ENCODE peak calls at places on chromosomes 16 and 17, in six cellular contexts. H is mesenchymal stem cell, O is neuronal stem cell, F is IMR-90, I is H9, P is H1. Z is an unnamed sample.

GRCh38 chr16:24844101-24845030 is 1.4 kb upstream of the SLC5A11 start:
- DNase-seq in H (no peak), O (no peak), F (peak; percentile 28), I (no peak), P (no peak), Z (peak; percentile 86)

GRCh38 chr17:82923366-82924113 is 83.7 kb upstream of the ZNF750 start:
- DNase-seq in H (no peak), O (no peak), F (no peak), I (no peak), P (no peak), Z (no peak)

GRCh38 chr16:54284931-54285413 is 1.6 kb downstream of the IRX3 start:
- DNase-seq in H (no peak), O (no peak), F (no peak), I (peak; percentile 43), P (peak; percentile 67), Z (peak; percentile 27)

GRCh38 chr17:49414622-49415350 is at the start of gene PHB1:
- DNase-seq in H (peak; percentile 99), O (peak; percentile 96), F (peak; percentile 97), I (peak; percentile 100), P (peak; percentile 90), Z (peak; percentile 100)

GRCh38 chr17:74199306-74200092 is 4.0 kb upstream of the RPL38 start:
- DNase-seq in H (peak; percentile 56), O (peak; percentile 65), F (no peak), I (peak; percentile 89), P (peak; percentile 97), Z (peak; percentile 66)

GRCh38 chr16:73152731-73153130 is 104.8 kb upstream of the ZFHX3 start:
- DNase-seq in H (no peak), O (peak; percentile 59), F (no peak), I (peak; percentile 69), P (peak; percentile 56), Z (peak; percentile 97)

GRCh38 chr17:74220966-74221814 is 7.8 kb downstream of the TTYH2 start:
- DNase-seq in H (no peak), O (no peak), F (no peak), I (no peak), P (no peak), Z (no peak)

GRCh38 chr16:10688291-10688690 is 6.4 kb downstream of the TEKT5 start:
- DNase-seq in H (no peak), O (no peak), F (no peak), I (no peak), P (no peak), Z (no peak)

GRCh38 chr17:19260958-19261357 is 23.8 kb downstream of the EPN2 start:
- DNase-seq in H (no peak), O (no peak), F (no peak), I (no peak), P (no peak), Z (peak; percentile 27)

GRCh38 chr16:31477220-31478216 is 5.4 kb upstream of the SLC5A2 start:
- DNase-seq in H (no peak), O (no peak), F (no peak), I (peak; percentile 92), P (peak; percentile 86), Z (peak; percentile 87)

GRCh38 chr16:77169650-77170236 is 21.2 kb upstream of the MON1B start:
- DNase-seq in H (peak; percentile 44), O (peak; percentile 70), F (peak; percentile 34), I (peak; percentile 63), P (peak; percentile 85), Z (peak; percentile 68)

GRCh38 chr16:87441886-87442580 is 49.9 kb downstream of the MAP1LC3B start:
- DNase-seq in H (peak; percentile 33), O (no peak), F (peak; percentile 70), I (no peak), P (no peak), Z (no peak)

GRCh38 chr16:57591086-57591869 is 37.2 kb upstream of the ADGRG1 start:
- DNase-seq in H (peak; percentile 89), O (peak; percentile 67), F (peak; percentile 82), I (peak; percentile 83), P (peak; percentile 88), Z (peak; percentile 83)

GRCh38 chr17:6981426-6981825 is 14.4 kb upstream of the ALOX12 start:
- DNase-seq in H (no peak), O (no peak), F (no peak), I (no peak), P (no peak), Z (no peak)

GRCh38 chr17:50102164-50102991 is 7.2 kb downstream of the PDK2 start:
- DNase-seq in H (no peak), O (no peak), F (no peak), I (no peak), P (no peak), Z (no peak)

GRCh38 chr17:77433385-77434135 is 292.8 kb downstream of the SEC14L1 start:
- DNase-seq in H (peak; percentile 84), O (no peak), F (peak; percentile 82), I (no peak), P (no peak), Z (no peak)

GRCh38 chr16:69171325-69172095 is 15.5 kb upstream of the SNTB2 start:
- DNase-seq in H (peak; percentile 47), O (no peak), F (peak; percentile 62), I (no peak), P (no peak), Z (peak; percentile 71)

GRCh38 chr16:4976079-4976478 is 17.9 kb downstream of the SEC14L5 start:
- DNase-seq in H (no peak), O (no peak), F (no peak), I (no peak), P (no peak), Z (no peak)

GRCh38 chr17:56833023-56833811 is 503 bp downstream of the C17orf67 start:
- DNase-seq in H (peak; percentile 72), O (peak; percentile 32), F (peak; percentile 58), I (peak; percentile 71), P (peak; percentile 75), Z (peak; percentile 56)

GRCh38 chr17:40325156-40326013 is 16.4 kb downstream of the RARA start:
- DNase-seq in H (no peak), O (no peak), F (no peak), I (no peak), P (no peak), Z (no peak)

GRCh38 chr17:83081561-83082201 is 2.3 kb downstream of the METRNL start:
- DNase-seq in H (no peak), O (no peak), F (peak; percentile 43), I (no peak), P (no peak), Z (no peak)

GRCh38 chr17:47131761-47132160 is 57.3 kb downstream of the CDC27 start:
- DNase-seq in H (no peak), O (no peak), F (peak; percentile 26), I (no peak), P (no peak), Z (no peak)

GRCh38 chr16:80896778-80897177 is 92.4 kb upstream of the CDYL2 start:
- DNase-seq in H (no peak), O (no peak), F (no peak), I (no peak), P (peak; percentile 26), Z (no peak)

GRCh38 chr16:53974484-53975115 is 270.6 kb downstream of the FTO start:
- DNase-seq in H (peak; percentile 66), O (no peak), F (peak; percentile 75), I (no peak), P (no peak), Z (no peak)

GRCh38 chr17:2102931-2103398 is 48.1 kb downstream of the HIC1 start:
- DNase-seq in H (peak; percentile 47), O (no peak), F (peak; percentile 90), I (no peak), P (no peak), Z (no peak)

GRCh38 chr16:89370081-89370511 is 120.3 kb downstream of the ANKRD11 start:
- DNase-seq in H (peak; percentile 30), O (no peak), F (peak; percentile 44), I (no peak), P (no peak), Z (peak; percentile 37)
- H3K4ac ChIP-seq in H (no peak overlapping the region), O (no peak overlapping the region), F (no peak overlapping the region), I (no peak overlapping the region), P (no peak overlapping the region), Z (no peak overlapping the region)

GRCh38 chr16:66706506-66706880 is 9.9 kb upstream of the CMTM4 start:
- DNase-seq in H (no peak), O (no peak), F (no peak), I (no peak), P (no peak), Z (no peak)

GRCh38 chr16:66703359-66704215 is 7.0 kb upstream of the CMTM4 start:
- DNase-seq in H (peak; percentile 33), O (no peak), F (no peak), I (no peak), P (no peak), Z (peak; percentile 40)

GRCh38 chr16:66701516-66701915 is 5.0 kb upstream of the CMTM4 start:
- DNase-seq in H (no peak), O (no peak), F (no peak), I (no peak), P (no peak), Z (no peak)

GRCh38 chr16:66701061-66701460 is 4.5 kb upstream of the CMTM4 start:
- DNase-seq in H (no peak), O (no peak), F (no peak), I (no peak), P (no peak), Z (no peak)

GRCh38 chr16:66705790-66706505 is 9.4 kb upstream of the CMTM4 start:
- DNase-seq in H (peak; percentile 66), O (no peak), F (peak; percentile 44), I (no peak), P (no peak), Z (no peak)
- H3K18ac ChIP-seq in H (no peak overlapping the region), O (no peak overlapping the region), F (no peak overlapping the region), I (no peak overlapping the region), P (no peak overlapping the region), Z (no peak overlapping the region)

GRCh38 chr17:75477493-75477862 is 21.0 kb downstream of the TMEM94 start:
- DNase-seq in H (no peak), O (no peak), F (no peak), I (no peak), P (no peak), Z (no peak)
- H3K4me1 ChIP-seq in H (peaks cover 26% of the 10 kb centered on the region), O (peaks cover 46% of the 10 kb centered on the region), F (peaks cover 10% of the 10 kb centered on the region), I (no peaks in the 10 kb centered on the region), P (peaks cover 1% of the 10 kb centered on the region), Z (peaks cover 3% of the 10 kb centered on the region)

DNA sequence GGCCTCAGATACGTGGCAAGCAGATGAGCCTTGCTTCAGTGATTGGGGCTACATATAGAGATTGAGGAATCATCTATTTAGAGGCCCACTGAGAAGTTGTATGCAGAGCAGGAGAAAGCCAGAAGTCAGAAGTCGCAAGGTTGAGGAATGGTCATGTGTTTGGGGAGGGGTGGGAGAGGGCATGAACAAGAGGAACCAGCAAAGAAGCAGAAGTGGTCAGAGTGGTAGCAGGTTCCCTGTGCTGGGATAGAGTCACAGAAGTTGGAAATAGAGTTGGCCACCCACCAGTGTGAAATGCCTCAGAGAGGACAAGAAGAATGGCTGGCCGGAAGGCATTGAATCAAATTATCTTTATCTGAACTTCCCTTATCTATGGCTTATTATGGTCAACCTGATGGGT is 19.5 kb downstream of the MAP3K3 start:
- DNase-seq in H (no peak), O (no peak), F (no peak), I (no peak), P (no peak), Z (peak; percentile 23)
- H3K4ac ChIP-seq in H (no peak overlapping the region), O (no peak overlapping the region), F (no peak overlapping the region), I (no peak overlapping the region), P (no peak overlapping the region), Z (no peak overlapping the region)